ENCODE peak calls at places on chromosomes 4 and X, in seven cellular contexts. Q is mesothelial cell of epicardium, W is dorsolateral prefrontal cortex, E is cardiac fibroblast, N is fibroblast of the conjunctiva, O is fibroblast of mammary gland, I is GDM1. V is an unnamed sample.

GRCh38 chrX:40471965-40472648 is 108.7 kb upstream of the ATP6AP2 start:
- DNase-seq in Q (no peak), W (peak), E (peak), N (peak), O (peak), I (no peak), V (peak)

GRCh38 chr4:26362745-26363439 is 42.1 kb downstream of the RBPJ start:
- DNase-seq in Q (no peak), W (no peak), E (peak), N (no peak), O (no peak), I (no peak), V (no peak)

GRCh38 chr4:4206204-4206603 is 20.5 kb downstream of the OTOP1 start:
- DNase-seq in Q (no peak), W (no peak), E (no peak), N (no peak), O (no peak), I (no peak), V (no peak)

GRCh38 chr4:119034276-119035008 is 101.2 kb upstream of the MYOZ2 start:
- DNase-seq in Q (no peak), W (no peak), E (no peak), N (no peak), O (no peak), I (no peak), V (no peak)

GRCh38 chrX:130680164-130681035 is 222.6 kb downstream of the ENOX2 start:
- DNase-seq in Q (no peak), W (no peak), E (no peak), N (peak), O (peak), I (no peak), V (no peak)

GRCh38 chr4:15327311-15328298 is 100.2 kb upstream of the C1QTNF7 start:
- DNase-seq in Q (no peak), W (no peak), E (peak), N (peak), O (peak), I (no peak), V (no peak)

GRCh38 chrX:50067435-50068292 is 133.1 kb downstream of the AKAP4 start:
- DNase-seq in Q (no peak), W (peak), E (peak), N (no peak), O (peak), I (no peak), V (no peak)

GRCh38 chr4:150224896-150225591 is 146.8 kb downstream of the DCLK2 start:
- DNase-seq in Q (no peak), W (no peak), E (peak), N (peak), O (peak), I (no peak), V (no peak)

GRCh38 chr4:140151700-140152014 is 2.3 kb downstream of the MAML3 start:
- DNase-seq in Q (peak), W (peak), E (peak), N (no peak), O (peak), I (peak), V (no peak)

GRCh38 chrX:139898334-139898733 is 34.5 kb downstream of the ATP11C start:
- DNase-seq in Q (no peak), W (no peak), E (no peak), N (no peak), O (no peak), I (no peak), V (no peak)

GRCh38 chrX:81195712-81196111 is 6.0 kb downstream of the HMGN5 start:
- DNase-seq in Q (no peak), W (peak), E (peak), N (peak), O (peak), I (peak), V (peak)

GRCh38 chr4:152014280-152014679 is 253.5 kb upstream of the GATB start:
- DNase-seq in Q (no peak), W (no peak), E (no peak), N (no peak), O (no peak), I (no peak), V (no peak)

V was measured in memory B cell.